ENCODE peak calls at places on chromosomes 4 and X, in seven cellular contexts. One of them, this sample, is unnamed.

GRCh38 chrX:134020910-134021309 is 35.5 kb upstream of the GPC3 start:
- DNase-seq in upper lobe of right lung: no peak
- DNase-seq in uterus: no peak
- DNase-seq in GM12865: no peak
- DNase-seq in neural crest cell: no peak
- DNase-seq in tibial nerve: no peak
- DNase-seq in HFFc6: no peak
- DNase-seq in this sample: no peak

GRCh38 chrX:40003982-40004535 is 93.7 kb downstream of the BCOR start:
- DNase-seq in tibial nerve: no peak
- DNase-seq in HFFc6: no peak
- DNase-seq in GM12865: no peak
- DNase-seq in neural crest cell: no peak
- DNase-seq in uterus: no peak
- DNase-seq in upper lobe of right lung: no peak
- DNase-seq in this sample: no peak

GRCh38 chr4:6507345-6507744 is 34.9 kb upstream of the PPP2R2C start:
- DNase-seq in tibial nerve: no peak
- DNase-seq in uterus: no peak
- DNase-seq in GM12865: no peak
- DNase-seq in upper lobe of right lung: no peak
- DNase-seq in neural crest cell: no peak
- DNase-seq in HFFc6: no peak
- DNase-seq in this sample: no peak

GRCh38 chrX:43716144-43716543 is 60.0 kb downstream of the MAOA start:
- DNase-seq in neural crest cell: no peak
- DNase-seq in upper lobe of right lung: no peak
- DNase-seq in tibial nerve: no peak
- DNase-seq in HFFc6: no peak
- DNase-seq in GM12865: no peak
- DNase-seq in uterus: no peak
- DNase-seq in this sample: no peak

GRCh38 chr4:76311896-76312331 is 5.4 kb downstream of the STBD1 start:
- DNase-seq in HFFc6: no peak
- DNase-seq in tibial nerve: no peak
- DNase-seq in uterus: no peak
- DNase-seq in GM12865: no peak
- DNase-seq in neural crest cell: no peak
- DNase-seq in upper lobe of right lung: peak; percentile 11
- DNase-seq in this sample: no peak

GRCh38 chr4:58935336-58935735 is 1825.2 kb upstream of the IGFBP7 start:
- DNase-seq in GM12865: no peak
- DNase-seq in neural crest cell: no peak
- DNase-seq in tibial nerve: no peak
- DNase-seq in HFFc6: no peak
- DNase-seq in upper lobe of right lung: no peak
- DNase-seq in uterus: no peak
- DNase-seq in this sample: no peak

GRCh38 chr4:77092832-77093800 is 17.3 kb upstream of the CCNI start:
- DNase-seq in GM12865: no peak
- DNase-seq in tibial nerve: no peak
- DNase-seq in HFFc6: no peak
- DNase-seq in neural crest cell: no peak
- DNase-seq in upper lobe of right lung: no peak
- DNase-seq in uterus: no peak
- DNase-seq in this sample: no peak

GRCh38 chr4:4670869-4671268 is 129.0 kb upstream of the STX18 start:
- DNase-seq in uterus: no peak
- DNase-seq in neural crest cell: no peak
- DNase-seq in tibial nerve: no peak
- DNase-seq in GM12865: no peak
- DNase-seq in HFFc6: no peak
- DNase-seq in upper lobe of right lung: no peak
- DNase-seq in this sample: no peak

GRCh38 chrX:33205321-33205720 is 6.0 kb downstream of the DMD start:
- DNase-seq in tibial nerve: no peak
- DNase-seq in uterus: no peak
- DNase-seq in GM12865: no peak
- DNase-seq in upper lobe of right lung: no peak
- DNase-seq in HFFc6: no peak
- DNase-seq in neural crest cell: no peak
- DNase-seq in this sample: no peak

DNA sequence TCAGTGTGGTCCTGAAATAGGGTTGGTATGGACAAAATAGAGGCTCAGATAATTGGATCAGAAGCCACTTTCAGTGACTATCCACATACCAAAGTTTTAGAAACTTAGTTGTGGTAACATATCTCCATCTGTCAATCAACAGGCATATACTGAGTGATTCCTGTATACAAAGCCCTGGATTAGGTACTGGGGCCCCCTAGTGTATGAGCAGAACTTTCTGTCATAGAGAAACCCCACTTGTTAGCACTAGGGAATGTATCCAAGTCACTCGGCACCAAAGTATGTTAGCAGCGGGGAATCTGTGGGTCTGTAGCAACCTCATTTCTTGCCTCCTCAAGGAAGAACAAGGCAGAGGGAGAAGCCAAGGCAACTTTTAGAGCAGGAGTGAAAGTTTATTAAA is 50.7 kb downstream of the MAP7D3 start:
- DNase-seq in GM12865: peak; percentile 3
- DNase-seq in upper lobe of right lung: no peak
- DNase-seq in tibial nerve: no peak
- DNase-seq in uterus: no peak
- DNase-seq in neural crest cell: no peak
- DNase-seq in HFFc6: peak; percentile 40
- DNase-seq in this sample: no peak
- TF ChIP-seq CTCF in GM12865: peak; percentile 14
- TF ChIP-seq CTCF in upper lobe of right lung: no peak
- TF ChIP-seq CTCF in tibial nerve: peak; percentile 9
- TF ChIP-seq CTCF in uterus: no peak
- TF ChIP-seq CTCF in neural crest cell: peak; percentile 20
- TF ChIP-seq CTCF in HFFc6: peak; percentile 68
- TF ChIP-seq CTCF in this sample: no peak

GRCh38 chr4:183723561-183724228 is 64.6 kb downstream of the TRAPPC11 start:
- DNase-seq in HFFc6: no peak
- DNase-seq in tibial nerve: no peak
- DNase-seq in upper lobe of right lung: no peak
- DNase-seq in uterus: no peak
- DNase-seq in GM12865: no peak
- DNase-seq in neural crest cell: no peak
- DNase-seq in this sample: no peak

GRCh38 chr4:183722738-183723560 is 63.9 kb downstream of the TRAPPC11 start:
- DNase-seq in GM12865: peak; percentile 90
- DNase-seq in uterus: peak; percentile 39
- DNase-seq in upper lobe of right lung: peak; percentile 84
- DNase-seq in HFFc6: peak; percentile 29
- DNase-seq in neural crest cell: peak; percentile 60
- DNase-seq in tibial nerve: peak; percentile 22
- DNase-seq in this sample: peak; percentile 69

GRCh38 chr4:183718876-183719275 is 59.8 kb downstream of the TRAPPC11 start:
- DNase-seq in HFFc6: no peak
- DNase-seq in upper lobe of right lung: no peak
- DNase-seq in GM12865: no peak
- DNase-seq in uterus: no peak
- DNase-seq in tibial nerve: no peak
- DNase-seq in neural crest cell: no peak
- DNase-seq in this sample: no peak

GRCh38 chr4:183716302-183716701 is 57.2 kb downstream of the TRAPPC11 start:
- DNase-seq in HFFc6: no peak
- DNase-seq in GM12865: no peak
- DNase-seq in neural crest cell: no peak
- DNase-seq in upper lobe of right lung: no peak
- DNase-seq in uterus: no peak
- DNase-seq in tibial nerve: no peak
- DNase-seq in this sample: no peak

DNA sequence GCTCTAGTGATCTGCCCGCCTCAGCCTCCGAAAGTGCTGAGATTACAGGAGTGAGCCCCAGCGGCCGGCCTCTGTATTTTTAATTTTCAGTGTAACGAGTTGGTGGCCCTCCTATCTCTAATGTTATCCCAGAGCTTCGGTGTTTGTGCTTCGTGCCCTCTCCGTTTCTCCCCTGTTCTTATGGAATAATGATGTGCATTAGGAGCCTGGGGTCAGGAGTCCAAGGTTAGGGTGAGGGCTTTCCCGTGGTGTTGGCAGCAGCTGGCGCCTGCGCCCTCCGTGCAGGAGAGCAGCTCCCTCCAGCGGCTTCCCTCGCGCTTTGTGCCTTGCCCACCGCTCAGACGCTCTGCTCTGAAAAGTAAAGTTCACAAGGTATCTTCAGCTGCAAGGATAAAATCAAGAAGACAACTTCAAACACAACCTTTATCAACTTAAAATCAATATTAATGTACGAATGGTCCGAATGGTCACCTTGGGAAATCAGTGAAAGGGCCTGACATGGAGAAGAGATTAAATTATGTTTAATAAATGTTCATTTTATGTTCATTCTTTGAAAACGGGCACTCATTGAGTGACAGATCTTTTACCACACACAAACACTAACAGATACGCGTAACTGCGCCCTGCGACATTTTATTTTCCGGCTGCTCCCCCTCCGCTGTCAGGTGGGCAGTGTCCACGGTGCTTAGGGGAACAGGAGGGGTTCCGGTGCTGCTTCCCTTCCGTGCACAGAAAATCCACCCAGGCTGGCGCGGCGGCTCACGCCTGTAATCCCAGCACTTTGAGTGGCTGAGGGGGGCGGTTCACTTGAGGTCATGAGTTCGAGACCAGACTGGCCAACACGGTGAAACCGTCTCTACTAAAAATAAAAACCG is 62.4 kb downstream of the TRAPPC11 start:
- DNase-seq in upper lobe of right lung: peak; percentile 88
- DNase-seq in HFFc6: no peak
- DNase-seq in GM12865: peak; percentile 57
- DNase-seq in uterus: peak; percentile 39
- DNase-seq in neural crest cell: no peak
- DNase-seq in tibial nerve: no peak
- DNase-seq in this sample: no peak
- TF ChIP-seq CTCF in upper lobe of right lung: peak; percentile 54
- TF ChIP-seq CTCF in HFFc6: no peak
- TF ChIP-seq CTCF in GM12865: peak; percentile 51
- TF ChIP-seq CTCF in uterus: peak; percentile 23
- TF ChIP-seq CTCF in neural crest cell: peak; percentile 46
- TF ChIP-seq CTCF in tibial nerve: no peak
- TF ChIP-seq CTCF in this sample: no peak

DNA sequence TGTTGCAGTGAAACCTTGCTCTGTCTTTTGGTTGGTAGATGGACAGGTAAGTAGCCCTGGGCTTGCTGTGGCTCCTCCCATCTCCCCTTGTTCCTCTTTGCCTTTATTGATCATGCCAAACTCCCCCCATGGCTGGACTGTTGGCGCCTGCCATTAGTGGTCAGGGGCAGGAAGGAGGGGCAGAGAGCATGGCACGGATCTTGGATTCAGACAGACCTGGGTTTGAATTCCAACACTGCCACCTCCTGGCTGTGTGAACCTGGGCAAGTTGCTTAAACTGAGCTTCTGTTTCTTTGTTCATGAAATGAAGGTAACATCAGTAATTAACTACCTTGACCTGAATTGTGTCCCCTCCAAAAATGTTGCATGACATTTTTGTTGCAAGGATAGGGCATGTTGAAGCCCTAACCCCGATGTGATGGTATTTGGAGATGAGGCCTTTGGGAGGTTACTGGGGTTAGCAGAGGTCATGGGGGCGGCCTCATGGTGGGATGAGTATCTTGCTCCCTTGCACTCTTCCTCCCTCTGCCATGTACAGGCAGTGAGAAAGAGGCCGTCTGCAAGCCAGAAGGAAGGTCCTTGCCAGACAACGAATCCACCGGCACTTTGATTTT is 6.0 kb downstream of the SLC2A9 start:
- DNase-seq in neural crest cell: peak; percentile 36
- DNase-seq in tibial nerve: no peak
- DNase-seq in GM12865: peak; percentile 81
- DNase-seq in upper lobe of right lung: no peak
- DNase-seq in uterus: no peak
- DNase-seq in HFFc6: peak; percentile 27
- DNase-seq in this sample: no peak
- TF ChIP-seq CTCF in neural crest cell: peak; percentile 69
- TF ChIP-seq CTCF in tibial nerve: peak; percentile 38
- TF ChIP-seq CTCF in GM12865: peak; percentile 66
- TF ChIP-seq CTCF in upper lobe of right lung: peak; percentile 51
- TF ChIP-seq CTCF in uterus: no peak
- TF ChIP-seq CTCF in HFFc6: peak; percentile 76
- TF ChIP-seq CTCF in this sample: no peak

GRCh38 chr4:2688281-2688680 is 67.9 kb downstream of the TNIP2 start:
- DNase-seq in GM12865: no peak
- DNase-seq in upper lobe of right lung: no peak
- DNase-seq in HFFc6: no peak
- DNase-seq in tibial nerve: no peak
- DNase-seq in uterus: no peak
- DNase-seq in neural crest cell: no peak
- DNase-seq in this sample: no peak

GRCh38 chr4:2684486-2684885 is 71.7 kb downstream of the TNIP2 start:
- DNase-seq in GM12865: no peak
- DNase-seq in tibial nerve: no peak
- DNase-seq in upper lobe of right lung: no peak
- DNase-seq in neural crest cell: no peak
- DNase-seq in HFFc6: no peak
- DNase-seq in uterus: no peak
- DNase-seq in this sample: no peak

GRCh38 chr4:2688697-2689096 is 67.4 kb downstream of the TNIP2 start:
- DNase-seq in GM12865: no peak
- DNase-seq in upper lobe of right lung: no peak
- DNase-seq in HFFc6: no peak
- DNase-seq in neural crest cell: no peak
- DNase-seq in uterus: no peak
- DNase-seq in tibial nerve: no peak
- DNase-seq in this sample: no peak

GRCh38 chr4:2685541-2685940 is 70.6 kb downstream of the TNIP2 start:
- DNase-seq in neural crest cell: no peak
- DNase-seq in uterus: no peak
- DNase-seq in GM12865: no peak
- DNase-seq in tibial nerve: no peak
- DNase-seq in upper lobe of right lung: no peak
- DNase-seq in HFFc6: peak; percentile 16
- DNase-seq in this sample: no peak

DNA sequence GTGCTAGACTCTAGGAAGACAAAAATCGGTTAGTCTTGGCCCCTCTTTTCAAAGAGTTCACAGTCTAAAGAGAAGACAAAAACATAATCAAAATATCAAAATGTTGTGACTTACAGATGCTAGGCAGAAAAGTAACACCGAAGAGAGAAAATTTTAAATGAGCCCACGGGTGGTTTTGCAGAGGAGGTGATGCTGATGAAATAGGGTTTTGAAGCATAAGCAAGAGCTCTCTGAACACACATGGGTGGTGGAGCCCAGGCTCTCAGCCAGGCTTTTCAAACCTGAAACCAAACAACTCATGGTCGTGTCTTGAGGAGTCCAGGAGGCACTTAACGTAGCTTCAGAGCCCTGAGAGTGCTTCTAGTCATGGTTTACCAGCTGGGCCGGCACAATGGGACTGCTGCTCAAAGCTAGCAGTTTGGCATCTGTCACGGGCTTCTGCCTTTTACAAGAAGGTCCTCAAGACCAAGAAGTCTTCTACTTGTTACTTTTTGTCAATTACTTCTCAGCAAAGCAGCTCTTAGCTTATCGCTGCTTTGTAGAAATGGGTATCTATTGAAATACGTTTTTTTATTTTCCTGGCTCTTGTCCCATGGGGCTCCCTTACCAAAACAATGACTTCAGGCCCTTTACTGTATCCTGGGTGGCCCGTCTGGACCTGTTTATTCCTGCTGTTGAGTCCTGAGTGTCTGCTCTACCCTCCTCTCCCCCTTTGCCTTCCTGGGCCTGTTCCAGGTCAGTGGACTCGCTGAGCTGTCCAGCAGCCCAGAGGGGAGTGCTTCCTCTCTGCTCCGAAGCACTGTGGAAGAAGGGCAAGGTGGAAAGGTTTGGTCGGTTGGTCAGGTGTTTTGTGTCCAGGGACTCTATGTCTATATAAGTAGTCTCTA is 69.5 kb downstream of the TNIP2 start:
- DNase-seq in neural crest cell: no peak
- DNase-seq in upper lobe of right lung: no peak
- DNase-seq in HFFc6: no peak
- DNase-seq in GM12865: no peak
- DNase-seq in uterus: no peak
- DNase-seq in tibial nerve: no peak
- DNase-seq in this sample: no peak
- TF ChIP-seq CTCF in neural crest cell: no peak
- TF ChIP-seq CTCF in upper lobe of right lung: no peak
- TF ChIP-seq CTCF in HFFc6: no peak
- TF ChIP-seq CTCF in GM12865: no peak
- TF ChIP-seq CTCF in uterus: no peak
- TF ChIP-seq CTCF in tibial nerve: no peak
- TF ChIP-seq CTCF in this sample: no peak

This sample was measured in mesothelial cell of epicardium.